ENCODE peak calls at places on chromosomes 2 and 18, in five cellular contexts. A is HepG2; M is BE2C; T is substantia nigra; J is activated T-cell treated with anti-CD3 and anti-CD28 coated beads, Interleukin-2, amount 50 U/mL, for 72 hours. H is an unnamed sample.

GRCh38 chr18:73691118-73691517 is 456.5 kb downstream of the FBXO15 start:
- DNase-seq in A (no peak), M (no peak), T (no peak), J (no peak), H (peak; percentile 71)

GRCh38 chr2:121001641-121002040 is 266.0 kb downstream of the GLI2 start:
- DNase-seq in A (no peak), M (no peak), T (no peak), J (no peak), H (no peak)

GRCh38 chr18:261398-262073 is 6.3 kb downstream of the THOC1 start:
- DNase-seq in A (no peak), M (no peak), T (no peak), J (no peak), H (peak; percentile 37)

GRCh38 chr2:178296394-178297090 is 102.2 kb downstream of the OSBPL6 start:
- DNase-seq in A (no peak), M (no peak), T (no peak), J (no peak), H (peak; percentile 5)

GRCh38 chr2:164456599-164456998 is 164.7 kb downstream of the GRB14 start:
- DNase-seq in A (no peak), M (peak; percentile 53), T (no peak), J (no peak), H (no peak)

GRCh38 chr2:138949517-138949916 is 169.3 kb upstream of the NXPH2 start:
- DNase-seq in A (no peak), M (no peak), T (no peak), J (no peak), H (no peak)

GRCh38 chr18:7684357-7684756 is 117.2 kb downstream of the PTPRM start:
- DNase-seq in A (no peak), M (no peak), T (no peak), J (no peak), H (no peak)

GRCh38 chr2:187502467-187502866 is 51.8 kb downstream of the TFPI start:
- DNase-seq in A (no peak), M (no peak), T (no peak), J (no peak), H (no peak)

GRCh38 chr2:238286551-238286950 is 1.9 kb downstream of the PER2 start:
- DNase-seq in A (peak; percentile 48), M (no peak), T (peak; percentile 25), J (no peak), H (peak; percentile 90)

GRCh38 chr18:21100141-21100540 is 11.5 kb downstream of the ROCK1 start:
- DNase-seq in A (no peak), M (no peak), T (no peak), J (no peak), H (peak; percentile 42)

GRCh38 chr2:12587729-12588522 is 128.8 kb upstream of the TRIB2 start:
- DNase-seq in A (no peak), M (no peak), T (no peak), J (no peak), H (peak; percentile 94)

GRCh38 chr2:18580606-18581005 is 8.8 kb downstream of the NT5C1B start:
- DNase-seq in A (no peak), M (no peak), T (no peak), J (no peak), H (no peak)

GRCh38 chr18:56038258-56039030 is 450.5 kb upstream of the TCF4 start:
- DNase-seq in A (no peak), M (peak; percentile 76), T (no peak), J (no peak), H (no peak)

GRCh38 chr18:3121256-3121655 is 98.5 kb downstream of the MYOM1 start:
- DNase-seq in A (no peak), M (no peak), T (no peak), J (no peak), H (no peak)

GRCh38 chr2:49619804-49620203 is 465.5 kb upstream of the FSHR start:
- DNase-seq in A (peak; percentile 18), M (no peak), T (no peak), J (no peak), H (no peak)

GRCh38 chr2:40192864-40193669 is 258.8 kb downstream of the SLC8A1 start:
- DNase-seq in A (no peak), M (no peak), T (no peak), J (no peak), H (peak; percentile 51)

GRCh38 chr2:221546505-221547225 is 25.4 kb downstream of the EPHA4 start:
- DNase-seq in A (no peak), M (no peak), T (no peak), J (no peak), H (no peak)

GRCh38 chr2:96142217-96143113 is 2.8 kb downstream of the DUSP2 start:
- DNase-seq in A (peak; percentile 22), M (no peak), T (no peak), J (peak; percentile 84), H (no peak)

GRCh38 chr2:1868683-1869141 is 124.4 kb upstream of the PXDN start:
- DNase-seq in A (no peak), M (peak; percentile 23), T (no peak), J (no peak), H (no peak)

GRCh38 chr2:233385489-233386044 is 31.3 kb downstream of the DGKD start:
- DNase-seq in A (no peak), M (no peak), T (no peak), J (peak; percentile 40), H (no peak)